ENCODE peak calls at places on chromosomes 4 and X, in five cellular contexts. P is spleen, R is A549, A is right atrium auricular region, I is lung. H is an unnamed sample.
A peak's percentile ranks its signal among the peaks of the same experiment; 100 is the strongest.

GRCh38 chrX:51837926-51838325 is 55.5 kb upstream of the MAGED1 start:
- DNase-seq in P (no peak), I (no peak), R (no peak), A (peak; percentile 66), H (no peak)

GRCh38 chr4:121062466-121062975 is 9.8 kb downstream of the NDNF start:
- DNase-seq in A (no peak), P (no peak), I (no peak), R (no peak), H (no peak)

GRCh38 chrX:5265324-5265723 is 963.3 kb downstream of the NLGN4X start:
- DNase-seq in R (no peak), I (no peak), A (no peak), P (no peak), H (no peak)

GRCh38 chrX:141960573-141960972 is 56.9 kb downstream of the MAGEC1 start:
- DNase-seq in A (no peak), I (no peak), P (no peak), R (no peak), H (no peak)

GRCh38 chrX:9767375-9767774 is 1.7 kb upstream of the GPR143 start:
- DNase-seq in P (no peak), R (no peak), I (no peak), A (no peak), H (no peak)

GRCh38 chr4:79206660-79207059 is 119.2 kb downstream of the NAA11 start:
- DNase-seq in R (no peak), I (no peak), P (no peak), A (no peak), H (no peak)

GRCh38 chr4:8616831-8617230 is 24.3 kb downstream of the CPZ start:
- DNase-seq in I (no peak), A (no peak), P (no peak), R (no peak), H (peak; percentile 46)

GRCh38 chr4:109232666-109233065 is 69.8 kb downstream of the COL25A1 start:
- DNase-seq in P (no peak), A (no peak), I (no peak), R (no peak), H (no peak)

GRCh38 chrX:65781845-65782244 is 114.4 kb downstream of the MSN start:
- DNase-seq in A (no peak), I (no peak), P (no peak), R (no peak), H (no peak)

GRCh38 chr4:183758006-183758734 is 99.1 kb downstream of the TRAPPC11 start:
- DNase-seq in I (no peak), P (no peak), A (peak; percentile 71), R (no peak), H (peak; percentile 78)

GRCh38 chr4:153004106-153004881 is 68.2 kb downstream of the FHDC1 start:
- DNase-seq in R (no peak), I (no peak), A (no peak), P (peak; percentile 56), H (peak; percentile 30)

GRCh38 chr4:78298618-78299017 is 241.5 kb downstream of the FRAS1 start:
- DNase-seq in I (no peak), P (no peak), R (no peak), A (no peak), H (no peak)

GRCh38 chrX:16950423-16950822 is 4.0 kb downstream of the REPS2 start:
- DNase-seq in P (no peak), A (no peak), R (no peak), I (no peak), H (no peak)

GRCh38 chrX:16185725-16186136 is 18.4 kb downstream of the MAGEB17 start:
- DNase-seq in A (no peak), R (peak; percentile 38), I (no peak), P (no peak), H (no peak)

GRCh38 chrX:47831788-47832187 is 4.9 kb upstream of the ZNF81 start:
- DNase-seq in A (no peak), R (peak; percentile 38), P (peak; percentile 75), I (peak; percentile 57), H (no peak)

GRCh38 chr4:116413222-116413621 is 672.2 kb downstream of the TRAM1L1 start:
- DNase-seq in P (no peak), I (no peak), A (no peak), R (no peak), H (no peak)

GRCh38 chr4:187309456-187309855 is 585.8 kb upstream of the FAT1 start:
- DNase-seq in I (no peak), R (no peak), A (no peak), P (no peak), H (no peak)

GRCh38 chr4:60657041-60657440 is 543.1 kb upstream of the ADGRL3 start:
- DNase-seq in A (no peak), R (no peak), I (no peak), P (no peak), H (no peak)

GRCh38 chrX:136260801-136261200 is 9.6 kb upstream of the MAP7D3 start:
- DNase-seq in R (no peak), P (no peak), A (no peak), I (no peak), H (no peak)

GRCh38 chrX:22276781-22277180 is 4.1 kb downstream of the CBLL2 start:
- DNase-seq in I (no peak), A (no peak), R (no peak), P (no peak), H (no peak)

GRCh38 chrX:45621356-45622041 is 420.8 kb upstream of the DIPK2B start:
- DNase-seq in A (no peak), P (no peak), I (no peak), R (no peak), H (no peak)

GRCh38 chr4:28490669-28491068 is 1630.0 kb downstream of the STIM2 start:
- DNase-seq in R (no peak), I (no peak), A (no peak), P (no peak), H (no peak)
- H3K4me3 ChIP-seq in R (no peak overlapping the region), I (no peak overlapping the region), A (no peak overlapping the region), P (no peak overlapping the region), H (no peak overlapping the region)

DNA sequence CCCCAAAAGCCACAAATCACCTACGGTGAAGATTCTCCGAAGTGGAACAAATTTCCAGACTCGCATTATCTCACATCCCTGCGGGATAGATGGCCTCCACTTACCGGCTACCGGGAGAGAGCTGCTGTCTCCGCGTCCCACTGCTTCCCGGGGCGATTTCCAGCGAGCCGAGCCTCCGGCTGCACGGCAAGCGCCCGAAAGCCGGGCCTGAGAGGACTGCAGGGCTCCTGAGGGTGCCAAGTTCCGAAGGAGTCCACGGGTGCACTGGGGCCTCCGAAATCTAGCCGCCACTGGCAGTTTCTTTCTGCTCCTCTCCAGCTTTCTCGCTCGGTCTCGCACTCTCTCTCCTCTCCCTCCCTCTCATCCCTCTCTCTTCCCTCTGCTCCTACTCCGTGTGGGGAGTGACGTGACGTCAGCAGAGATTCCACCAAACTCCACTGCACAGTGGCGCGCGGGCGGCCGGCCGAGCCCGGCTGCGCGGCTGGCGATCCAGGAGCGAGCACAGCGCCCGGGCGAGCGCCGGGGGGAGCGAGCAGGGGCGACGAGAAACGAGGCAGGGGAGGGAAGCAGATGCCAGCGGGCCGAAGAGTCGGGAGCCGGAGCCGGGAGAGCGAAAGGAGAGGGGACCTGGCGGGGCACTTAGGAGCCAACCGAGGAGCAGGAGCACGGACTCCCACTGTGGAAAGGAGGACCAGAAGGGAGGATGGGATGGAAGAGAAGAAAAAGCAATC is 14.0 kb upstream of the PITX2 start:
- DNase-seq in I (no peak), R (peak; percentile 56), A (no peak), P (no peak), H (peak; percentile 51)
- H3K4me3 ChIP-seq in I (no peak overlapping the region), R (peak overlapping the region; percentile 70), A (peak overlapping the region; percentile 42), P (peak overlapping the region; percentile 6), H (peak overlapping the region; percentile 26)

GRCh38 chrX:18994713-18995112 is 10.8 kb upstream of the PHKA2 start:
- DNase-seq in P (no peak), A (no peak), R (peak; percentile 13), I (no peak), H (no peak)
- H3K4me3 ChIP-seq in P (no peak overlapping the region), A (no peak overlapping the region), R (peak overlapping the region; percentile 12), I (no peak overlapping the region), H (no peak overlapping the region)

GRCh38 chr4:139279723-139280620 is at the start of gene MGARP:
- DNase-seq in A (no peak), R (peak; percentile 42), P (peak; percentile 85), I (no peak), H (peak; percentile 80)

GRCh38 chr4:139278450-139278849 is 1.6 kb downstream of the MGARP start:
- DNase-seq in A (no peak), P (no peak), R (no peak), I (no peak), H (no peak)

GRCh38 chr4:139278956-139279722 is 886 bp downstream of the MGARP start:
- DNase-seq in I (no peak), R (no peak), P (peak; percentile 80), A (no peak), H (no peak)

GRCh38 chr4:139282375-139283075 is 2.5 kb upstream of the MGARP start:
- DNase-seq in P (no peak), R (no peak), A (no peak), I (no peak), H (no peak)

DNA sequence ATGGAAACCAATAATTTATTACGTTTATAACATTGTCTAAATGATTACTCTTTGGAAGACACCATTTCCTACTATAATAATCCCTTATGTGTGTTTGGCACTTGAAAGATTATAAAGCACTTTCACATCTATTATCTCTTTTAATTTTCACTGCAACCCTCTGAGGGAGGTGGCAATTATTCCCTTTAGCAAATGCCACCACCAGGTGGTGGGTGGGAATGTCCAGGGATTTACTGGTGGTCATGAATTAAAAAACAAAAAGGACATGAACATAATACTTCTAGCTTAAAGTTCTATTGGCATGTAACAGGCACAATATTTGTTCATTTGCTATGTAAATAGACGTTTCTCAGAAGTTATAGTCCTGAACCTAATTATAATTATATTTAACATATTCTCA is 1.2 kb upstream of the MGARP start:
- DNase-seq in R (peak; percentile 34), I (no peak), P (no peak), A (no peak), H (no peak)
- H3K4me3 ChIP-seq in R (no peak overlapping the region), I (no peak overlapping the region), P (no peak overlapping the region), A (no peak overlapping the region), H (no peak overlapping the region)

GRCh38 chr4:15482346-15482745 is 12.7 kb downstream of the CC2D2A start:
- DNase-seq in R (no peak), A (no peak), I (no peak), P (no peak), H (no peak)

GRCh38 chr4:15482842-15483241 is 13.2 kb downstream of the CC2D2A start:
- DNase-seq in A (no peak), I (no peak), P (no peak), R (no peak), H (no peak)

GRCh38 chr4:15479089-15479912 is 9.6 kb downstream of the CC2D2A start:
- DNase-seq in A (no peak), R (peak; percentile 58), P (no peak), I (peak; percentile 55), H (peak; percentile 68)

GRCh38 chr4:15478724-15479088 is 9.0 kb downstream of the CC2D2A start:
- DNase-seq in I (no peak), R (peak; percentile 3), A (no peak), P (no peak), H (no peak)

DNA sequence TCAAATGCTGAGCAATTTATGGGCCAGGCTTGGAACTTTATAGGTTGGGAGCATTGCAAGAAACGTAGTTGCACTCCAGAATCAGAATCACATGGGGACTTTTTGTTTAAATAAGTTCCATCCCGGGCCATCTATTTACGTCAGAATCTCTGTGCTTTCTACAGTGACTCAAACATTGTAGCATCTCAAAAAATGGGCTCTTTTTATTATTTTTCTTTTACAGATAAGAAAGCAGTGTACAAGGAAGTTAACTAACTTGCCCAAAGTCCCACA is 10.2 kb downstream of the CC2D2A start:
- DNase-seq in R (no peak), P (no peak), A (no peak), I (no peak), H (no peak)
- H3K4me3 ChIP-seq in R (peak overlapping the region; percentile 54), P (no peak overlapping the region), A (peak overlapping the region; percentile 45), I (peak overlapping the region; percentile 9), H (peak overlapping the region; percentile 59)

H was measured in kidney.